ENCODE peak calls at places on chromosomes 13 and 19, in five cellular contexts. U is IMR-90, Q is neuronal stem cell, A is mesendoderm, H is H9. D is an unnamed sample.

GRCh38 chr13:31909889-31910551 is 121.6 kb upstream of the FRY start:
- DNase-seq in U (peak), Q (peak), A (peak), H (no peak), D (peak)

GRCh38 chr13:59587030-59587429 is 576.7 kb downstream of the DIAPH3 start:
- DNase-seq in H (no peak), U (no peak), A (no peak), Q (no peak), D (no peak)

GRCh38 chr13:73913043-73913740 is 221.0 kb downstream of the KLF12 start:
- DNase-seq in U (peak), A (peak), H (no peak), Q (no peak), D (no peak)

GRCh38 chr19:5131031-5131865 is 162.3 kb downstream of the KDM4B start:
- DNase-seq in H (no peak), U (no peak), A (no peak), Q (no peak), D (no peak)

GRCh38 chr13:67001363-67001762 is 228.8 kb downstream of the PCDH9 start:
- DNase-seq in U (no peak), A (no peak), H (no peak), Q (peak), D (no peak)

GRCh38 chr13:111573362-111573761 is 252.9 kb downstream of the TEX29 start:
- DNase-seq in Q (no peak), U (no peak), A (no peak), H (no peak), D (no peak)

GRCh38 chr13:33236021-33236420 is 49.5 kb downstream of the STARD13 start:
- DNase-seq in Q (no peak), H (no peak), U (peak), A (no peak), D (peak)

GRCh38 chr13:34611678-34612077 is 330.4 kb upstream of the NBEA start:
- DNase-seq in U (no peak), H (no peak), Q (peak), A (no peak), D (no peak)

GRCh38 chr19:11111771-11112144 is 22.5 kb downstream of the LDLR start:
- DNase-seq in Q (no peak), U (no peak), A (no peak), H (no peak), D (no peak)

GRCh38 chr19:16001481-16002312 is 52.9 kb downstream of the OR10H4 start:
- DNase-seq in H (no peak), Q (no peak), A (no peak), U (peak), D (no peak)

GRCh38 chr13:27536361-27537101 is 83.8 kb downstream of the LNX2 start:
- DNase-seq in H (no peak), A (no peak), Q (no peak), U (no peak), D (no peak)

GRCh38 chr19:2129486-2129885 is 21.9 kb downstream of the AP3D1 start:
- DNase-seq in H (no peak), Q (no peak), A (no peak), U (no peak), D (no peak)

GRCh38 chr19:13207237-13208130 is 57.3 kb downstream of the IER2 start:
- DNase-seq in Q (no peak), U (no peak), H (peak), A (no peak), D (no peak)

GRCh38 chr13:114115796-114116195 is 16.6 kb downstream of the RASA3 start:
- DNase-seq in A (no peak), H (no peak), Q (no peak), U (no peak), D (no peak)

GRCh38 chr19:14347999-14348889 is 33.0 kb upstream of the ADGRE5 start:
- DNase-seq in U (no peak), Q (peak), H (peak), A (peak), D (peak)

GRCh38 chr13:110559429-110559943 is 2.0 kb downstream of the RAB20 start:
- DNase-seq in Q (no peak), A (no peak), H (no peak), U (peak), D (no peak)

GRCh38 chr19:6509118-6509971 is 7.2 kb upstream of the TUBB4A start:
- DNase-seq in U (no peak), A (no peak), Q (no peak), H (no peak), D (no peak)

GRCh38 chr13:66102864-66103263 is 1127.3 kb downstream of the PCDH9 start:
- DNase-seq in Q (no peak), H (no peak), U (peak), A (no peak), D (no peak)

GRCh38 chr19:7512400-7512851 is 3.5 kb upstream of the ZNF358 start:
- DNase-seq in A (peak), U (no peak), H (no peak), Q (no peak), D (peak)

GRCh38 chr19:39599116-39599515 is 3.2 kb upstream of the LGALS13 start:
- DNase-seq in U (peak), Q (peak), A (peak), H (no peak), D (peak)

GRCh38 chr13:19153782-19154450 is 27.7 kb downstream of the TUBA3C start:
- DNase-seq in A (no peak), U (no peak), Q (no peak), H (no peak), D (peak)

GRCh38 chr19:6238643-6239281 is 41.0 kb downstream of the MLLT1 start:
- DNase-seq in H (no peak), Q (no peak), U (peak), A (no peak), D (no peak)

GRCh38 chr19:29962777-29963176 is 20.7 kb downstream of the URI1 start:
- DNase-seq in A (no peak), U (no peak), H (no peak), Q (no peak), D (no peak)

GRCh38 chr13:44493213-44493812 is 82.8 kb downstream of the TSC22D1 start:
- DNase-seq in A (no peak), Q (no peak), H (no peak), U (no peak), D (no peak)

GRCh38 chr13:39379667-39380655 is 223.0 kb downstream of the LHFPL6 start:
- DNase-seq in Q (no peak), H (no peak), U (peak), A (no peak), D (no peak)

GRCh38 chr13:87878706-87879105 is 207.5 kb downstream of the SLITRK5 start:
- DNase-seq in A (no peak), U (no peak), H (no peak), Q (no peak), D (no peak)

GRCh38 chr13:88086577-88086976 is 415.4 kb downstream of the SLITRK5 start:
- DNase-seq in U (peak), A (no peak), H (no peak), Q (no peak), D (no peak)

GRCh38 chr13:36965767-36966166 is 33.4 kb downstream of the ALG5 start:
- DNase-seq in Q (no peak), A (peak), U (peak), H (no peak), D (peak)

GRCh38 chr13:75603038-75603437 is 33.1 kb upstream of the LMO7 start:
- DNase-seq in A (no peak), Q (no peak), U (no peak), H (no peak), D (no peak)

GRCh38 chr13:45086484-45086883 is 33.8 kb upstream of the GTF2F2 start:
- DNase-seq in A (no peak), Q (no peak), U (peak), H (no peak), D (no peak)

GRCh38 chr13:26624572-26624971 is 67.1 kb downstream of the WASF3 start:
- DNase-seq in A (no peak), Q (no peak), U (no peak), H (no peak), D (no peak)

GRCh38 chr13:113013878-113014751 is 45.1 kb downstream of the MCF2L start:
- DNase-seq in A (no peak), H (no peak), Q (no peak), U (no peak), D (no peak)

GRCh38 chr13:113013303-113013702 is 44.3 kb downstream of the MCF2L start:
- DNase-seq in A (no peak), U (no peak), Q (no peak), H (no peak), D (peak)

GRCh38 chr13:113015826-113016525 is 47.0 kb downstream of the MCF2L start:
- DNase-seq in Q (no peak), H (no peak), A (no peak), U (no peak), D (no peak)

GRCh38 chr13:113016526-113017295 is 47.7 kb downstream of the MCF2L start:
- DNase-seq in U (no peak), A (no peak), H (no peak), Q (no peak), D (no peak)

GRCh38 chr13:113014752-113015745 is 46.0 kb downstream of the MCF2L start:
- DNase-seq in Q (no peak), A (no peak), H (no peak), U (no peak), D (no peak)
- H3K27ac ChIP-seq in Q (no peak), A (no peak), H (no peak), U (no peak), D (no peak)

GRCh38 chr13:30809787-30810186 is 74.4 kb downstream of the ALOX5AP start:
- DNase-seq in H (no peak), U (no peak), A (no peak), Q (no peak), D (no peak)
- H4K8ac ChIP-seq in H (no peak), U (no peak), A (no peak), Q (no peak), D (peak)

DNA sequence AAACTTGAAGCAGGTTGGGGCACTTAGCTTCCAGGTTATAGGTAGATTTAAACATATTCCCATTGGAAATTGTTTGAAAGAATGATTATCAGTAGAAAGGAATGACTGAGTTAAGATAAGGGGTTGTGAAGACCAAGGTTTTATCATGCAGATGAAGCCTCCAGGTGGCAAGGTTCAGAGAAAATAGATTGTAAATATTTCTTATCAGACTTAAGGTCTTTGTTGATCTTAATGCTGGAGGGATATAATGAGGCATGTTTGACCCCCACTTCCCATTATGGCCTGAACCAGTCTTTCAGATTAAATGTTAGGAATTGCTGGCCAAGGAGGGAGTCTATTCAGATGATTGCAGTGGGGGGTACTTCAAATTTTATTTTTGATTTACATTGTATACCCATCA is 1486.5 kb upstream of the PRR20A start:
- DNase-seq in H (no peak), U (no peak), A (peak), Q (no peak), D (no peak)
- H3K27ac ChIP-seq in H (peak), U (no peak), A (peak), Q (no peak), D (no peak)

GRCh38 chr13:99871249-99871898 is 100.2 kb downstream of the ZIC5 start:
- DNase-seq in A (no peak), Q (no peak), H (no peak), U (no peak), D (no peak)
- H4K8ac ChIP-seq in A (no peak), Q (no peak), H (no peak), U (no peak), D (no peak)

GRCh38 chr19:34365463-34366401 is 736 bp downstream of the GPI start:
- DNase-seq in H (peak), A (peak), Q (no peak), U (peak), D (no peak)
- H3K27ac ChIP-seq in H (no peak), A (no peak), Q (no peak), U (peak), D (no peak)

DNA sequence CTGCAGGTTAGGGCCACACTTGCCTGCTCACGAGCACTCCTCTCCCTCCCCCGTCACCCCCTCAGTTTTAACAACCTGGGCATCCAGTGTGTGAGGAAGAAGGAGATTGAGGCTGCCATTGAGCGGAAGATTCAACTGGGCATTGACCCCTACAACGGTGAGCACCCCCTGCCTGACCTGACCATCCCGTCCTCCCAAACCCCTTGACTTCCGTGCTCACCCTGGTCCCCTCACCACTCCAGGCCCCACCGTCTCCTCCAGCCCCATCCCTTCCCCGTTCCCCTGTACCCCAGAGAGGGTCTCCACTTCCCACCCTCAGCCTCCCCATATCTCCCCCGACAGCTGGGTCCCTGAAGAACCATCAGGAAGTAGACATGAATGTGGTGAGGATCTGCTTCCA is 13.6 kb upstream of the CLASRP start:
- DNase-seq in U (no peak), H (no peak), A (no peak), Q (no peak), D (no peak)
- H4K8ac ChIP-seq in U (no peak), H (no peak), A (no peak), Q (no peak), D (no peak)